ENCODE peak calls at places on chromosomes 13 and 19, in six cellular contexts. E is HepG2, C is A549, D is GM12878, H is upper lobe of left lung, I is K562. W is an unnamed sample.

GRCh38 chr19:55654833-55655647 is at the start of gene U2AF2:
- ATAC-seq in C (peak), I (peak), E (peak), D (peak), H (peak), W (peak)

GRCh38 chr13:42109957-42110356 is 61.5 kb downstream of the DGKH start:
- ATAC-seq in H (no peak), E (no peak), D (no peak), C (no peak), I (no peak), W (no peak)

GRCh38 chr13:39462456-39462855 is 140.5 kb downstream of the LHFPL6 start:
- ATAC-seq in D (no peak), C (no peak), E (no peak), H (peak), I (no peak), W (no peak)

GRCh38 chr13:19957320-19958118 is 1.0 kb upstream of the ZMYM2 start:
- ATAC-seq in E (no peak), H (peak), I (no peak), C (peak), D (peak), W (no peak)

GRCh38 chr19:55370305-55370988 is at the start of gene IL11:
- ATAC-seq in C (peak), E (no peak), I (no peak), H (peak), D (no peak), W (no peak)

GRCh38 chr19:15466851-15467733 is 2.7 kb upstream of the RASAL3 start:
- ATAC-seq in E (no peak), C (no peak), I (no peak), H (no peak), D (peak), W (no peak)

GRCh38 chr13:76832258-76832988 is 53.8 kb downstream of the KCTD12 start:
- ATAC-seq in H (no peak), D (no peak), C (no peak), I (no peak), E (no peak), W (no peak)

GRCh38 chr13:31009166-31009565 is 76.7 kb downstream of the TEX26 start:
- ATAC-seq in C (no peak), I (no peak), H (no peak), D (no peak), E (no peak), W (no peak)

GRCh38 chr19:57363734-57364181 is 407 bp downstream of the TRAPPC2B start:
- ATAC-seq in H (peak), I (no peak), E (peak), D (peak), C (no peak), W (no peak)

GRCh38 chr13:50355797-50356196 is 340.6 kb downstream of the KCNRG start:
- ATAC-seq in D (peak), E (no peak), H (no peak), I (no peak), C (no peak), W (no peak)

GRCh38 chr19:38713865-38714264 is 30.4 kb downstream of the CAPN12 start:
- ATAC-seq in C (no peak), H (no peak), D (no peak), E (peak), I (no peak), W (no peak)

GRCh38 chr19:33681081-33681680 is 59.4 kb downstream of the CHST8 start:
- ATAC-seq in E (no peak), I (no peak), C (no peak), D (no peak), H (no peak), W (no peak)

GRCh38 chr13:112446867-112447266 is 70.7 kb downstream of the SPACA7 start:
- ATAC-seq in C (no peak), I (no peak), E (no peak), H (no peak), D (no peak), W (no peak)

GRCh38 chr19:39970424-39970673 is 616 bp upstream of the PSMC4 start:
- ATAC-seq in C (no peak), I (no peak), E (peak), D (peak), H (no peak), W (no peak)

GRCh38 chr19:45577111-45577905 is 7.3 kb downstream of the OPA3 start:
- ATAC-seq in H (peak), C (peak), E (peak), D (peak), I (peak), W (peak)

GRCh38 chr13:43122706-43123268 is 99.4 kb downstream of the DNAJC15 start:
- ATAC-seq in D (no peak), E (no peak), C (no peak), H (no peak), I (no peak), W (no peak)

GRCh38 chr19:36139120-36139472 is 770 bp upstream of the CAPNS1 start:
- ATAC-seq in C (no peak), I (no peak), E (no peak), H (no peak), D (no peak), W (no peak)

GRCh38 chr19:11481777-11482383 is 1.0 kb upstream of the ELAVL3 start:
- ATAC-seq in D (peak), I (peak), H (peak), C (peak), E (peak), W (peak)

GRCh38 chr19:34041922-34042521 is 130.3 kb upstream of the LSM14A start:
- ATAC-seq in E (peak), I (peak), C (peak), H (peak), D (peak), W (no peak)

GRCh38 chr13:27203854-27204253 is 32.2 kb upstream of the USP12 start:
- ATAC-seq in E (peak), D (no peak), I (peak), C (peak), H (peak), W (no peak)

GRCh38 chr13:32726374-32727037 is 140.3 kb downstream of the PDS5B start:
- ATAC-seq in I (no peak), E (no peak), C (no peak), H (peak), D (no peak), W (no peak)

GRCh38 chr19:16289594-16289993 is 35.0 kb upstream of the KLF2 start:
- ATAC-seq in E (no peak), C (no peak), D (no peak), I (no peak), H (no peak), W (no peak)

GRCh38 chr13:60986301-60986700 is 429.3 kb downstream of the PCDH20 start:
- ATAC-seq in C (no peak), E (no peak), D (no peak), I (no peak), H (no peak), W (no peak)

GRCh38 chr19:4375620-4376228 is 24.6 kb downstream of the SH3GL1 start:
- ATAC-seq in C (peak), E (peak), D (peak), I (peak), H (no peak), W (no peak)

GRCh38 chr13:82370306-82370705 is 1512.0 kb downstream of the SLITRK1 start:
- ATAC-seq in E (no peak), H (no peak), D (no peak), I (no peak), C (no peak), W (no peak)

GRCh38 chr19:35822579-35822978 is 9.9 kb upstream of the PRODH2 start:
- ATAC-seq in C (peak), H (no peak), E (no peak), D (peak), I (peak), W (no peak)

GRCh38 chr13:32040052-32040642 is 8.6 kb downstream of the FRY start:
- ATAC-seq in I (no peak), H (no peak), C (no peak), D (no peak), E (peak), W (no peak)

GRCh38 chr13:50200988-50201387 is 185.7 kb downstream of the KCNRG start:
- ATAC-seq in H (no peak), E (no peak), I (peak), D (no peak), C (no peak), W (no peak)

GRCh38 chr13:73106513-73107214 is 47.9 kb downstream of the KLF5 start:
- ATAC-seq in I (no peak), E (no peak), H (no peak), C (no peak), D (no peak), W (no peak)

GRCh38 chr13:111859361-111860105 is 207.4 kb upstream of the SOX1 start:
- ATAC-seq in C (no peak), E (no peak), I (no peak), D (no peak), H (no peak), W (no peak)

GRCh38 chr19:32828643-32829344 is 40.8 kb downstream of the SLC7A9 start:
- ATAC-seq in H (no peak), D (no peak), I (no peak), E (no peak), C (no peak), W (no peak)

GRCh38 chr19:58513213-58513693 is 1.5 kb upstream of the SLC27A5 start:
- ATAC-seq in C (no peak), H (no peak), E (no peak), I (peak), D (peak), W (peak)

GRCh38 chr19:10183926-10184325 is 10.8 kb downstream of the DNMT1 start:
- ATAC-seq in C (no peak), I (no peak), D (peak), E (no peak), H (no peak), W (no peak)

GRCh38 chr19:10816691-10817090 is 19.3 kb downstream of the TMED1 start:
- ATAC-seq in H (no peak), C (no peak), D (no peak), I (no peak), E (no peak), W (no peak)

GRCh38 chr19:19064811-19065745 is 1.3 kb downstream of the SLC25A42 start:
- ATAC-seq in C (no peak), I (no peak), E (no peak), H (no peak), D (no peak), W (no peak)

GRCh38 chr19:19062454-19063182 is 1.2 kb upstream of the SLC25A42 start:
- ATAC-seq in I (peak), D (no peak), C (no peak), E (no peak), H (no peak), W (no peak)

GRCh38 chr19:19061491-19061890 is 2.3 kb upstream of the SLC25A42 start:
- ATAC-seq in E (no peak), H (no peak), C (no peak), I (no peak), D (no peak), W (no peak)

GRCh38 chr19:19064098-19064722 is 416 bp downstream of the SLC25A42 start:
- ATAC-seq in H (peak), E (peak), D (no peak), I (no peak), C (peak), W (no peak)

DNA sequence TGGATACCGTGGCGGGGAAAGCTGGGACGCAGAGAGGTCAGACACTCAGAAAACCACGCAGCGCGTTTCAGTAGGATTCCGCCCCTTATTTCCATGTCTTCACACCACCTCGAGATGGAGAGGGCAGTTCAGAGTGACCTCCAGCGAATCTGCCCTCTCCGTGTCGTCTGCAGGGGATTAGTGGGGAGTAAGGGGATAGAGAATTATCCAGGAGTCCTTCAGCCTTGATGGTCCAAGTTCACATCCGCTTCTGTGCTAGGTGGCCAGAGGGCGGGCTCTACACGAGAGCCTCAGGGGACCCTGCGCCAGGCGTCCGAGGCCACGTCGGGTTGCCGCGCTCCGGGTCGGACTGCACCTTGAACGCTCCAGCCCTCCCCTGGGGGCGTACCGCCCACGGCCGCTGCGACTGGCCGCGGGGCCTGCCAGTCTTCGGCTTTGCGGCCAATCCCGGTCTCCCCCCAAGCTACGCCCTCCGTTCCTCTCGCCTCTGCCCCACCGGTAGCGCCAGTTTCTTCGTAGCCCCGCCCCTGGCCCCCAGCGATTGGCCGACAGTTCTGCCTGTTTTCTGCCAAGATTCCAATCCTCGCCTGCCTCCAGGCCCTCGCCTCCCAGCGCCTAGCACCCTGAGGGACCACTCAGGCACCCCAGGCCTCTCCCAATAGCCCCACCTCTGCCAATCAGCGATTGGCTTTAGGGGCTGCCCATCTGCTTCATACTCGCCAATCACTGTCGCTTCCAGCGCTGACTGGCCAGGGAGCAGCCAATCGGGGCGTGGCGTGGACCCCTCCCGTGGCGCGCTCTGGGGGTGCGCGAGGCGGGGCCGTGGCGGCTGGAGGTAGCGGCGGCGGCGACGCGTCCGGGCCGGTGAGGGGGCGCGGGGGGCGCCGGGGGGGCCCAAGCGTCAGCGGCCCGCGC is at the start of gene SLC25A42:
- ATAC-seq in I (peak), C (peak), D (peak), E (peak), H (peak), W (peak)
- TF ChIP-seq EP300 in I (no peak), C (no peak), D (no peak), E (no peak), H (no peak), W (no peak)

DNA sequence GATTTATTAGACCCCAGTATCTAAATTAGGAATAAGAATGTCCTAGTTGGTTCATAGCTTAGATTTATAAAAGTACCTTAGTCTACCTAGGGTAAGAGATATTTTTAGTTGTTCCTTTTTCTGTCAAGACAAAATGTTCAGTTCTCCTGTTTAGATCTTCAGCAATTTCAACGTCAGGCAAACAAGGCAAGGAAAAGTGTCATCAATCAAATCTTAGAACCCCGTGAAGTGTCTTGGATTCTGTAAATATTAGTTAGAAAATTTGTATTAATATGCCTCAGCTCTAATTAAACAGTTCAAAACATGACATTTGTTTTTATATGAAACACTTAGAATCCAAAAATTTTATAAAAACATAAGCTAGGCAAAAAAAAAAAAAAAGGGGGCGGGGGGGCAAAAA is 296.6 kb downstream of the PCDH9 start:
- ATAC-seq in D (no peak), I (no peak), C (no peak), H (no peak), E (no peak), W (peak)
- TF ChIP-seq EP300 in D (no peak), I (no peak), C (no peak), H (no peak), E (no peak), W (peak)

DNA sequence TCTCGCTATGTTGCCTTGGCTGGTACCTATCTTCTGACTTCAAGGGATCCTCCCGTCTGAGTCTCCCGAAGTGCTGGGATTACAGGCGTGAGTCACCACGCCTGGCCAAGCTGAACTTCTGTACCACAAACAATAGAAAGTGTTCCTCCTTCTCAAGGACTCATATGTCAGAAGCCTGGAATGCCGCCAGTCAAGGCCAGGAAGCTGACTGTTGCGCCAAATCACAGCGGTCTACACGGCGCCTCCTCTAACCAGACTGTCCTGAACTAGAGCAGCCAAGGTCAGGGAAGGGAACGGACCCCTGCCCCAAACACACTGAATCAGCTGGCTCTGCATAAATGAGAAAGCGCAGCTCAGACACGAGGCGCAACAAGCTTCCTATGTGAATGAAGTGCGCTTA is 14.6 kb downstream of the RAB20 start:
- ATAC-seq in D (no peak), I (no peak), C (peak), H (peak), E (peak), W (peak)
- TF ChIP-seq EP300 in D (no peak), I (no peak), C (no peak), H (peak), E (no peak), W (no peak)

GRCh38 chr19:13330285-13330684 is 176.0 kb downstream of the CACNA1A start:
- ATAC-seq in I (no peak), E (no peak), C (no peak), H (no peak), D (no peak), W (no peak)
- TF ChIP-seq EP300 in I (no peak), E (no peak), C (no peak), H (no peak), D (no peak), W (no peak)

DNA sequence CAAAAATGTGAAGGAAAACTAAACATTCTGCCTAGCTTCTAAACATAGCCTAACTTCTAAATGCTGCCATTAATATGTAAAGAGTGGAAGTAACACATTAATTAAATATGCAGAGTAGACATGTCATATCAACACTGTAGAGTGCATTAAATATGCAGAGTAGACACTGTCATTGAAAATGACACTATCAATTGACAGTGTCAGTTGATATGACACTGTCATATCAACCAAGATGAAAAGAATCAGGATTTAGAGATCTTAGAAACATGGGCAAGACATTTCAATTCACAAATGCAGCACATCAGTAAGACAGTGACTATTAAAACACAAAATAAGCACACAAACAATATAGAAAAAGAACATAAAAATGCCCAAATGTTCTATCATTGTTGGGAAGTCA is 25.3 kb downstream of the ESD start:
- ATAC-seq in H (no peak), E (no peak), D (no peak), I (no peak), C (no peak), W (no peak)
- TF ChIP-seq EP300 in H (no peak), E (no peak), D (no peak), I (no peak), C (no peak), W (no peak)

GRCh38 chr19:19514215-19514633 is 1.1 kb downstream of the TSSK6 start:
- ATAC-seq in C (no peak), E (no peak), H (peak), I (no peak), D (no peak), W (peak)

GRCh38 chr19:19513671-19514070 is 1.7 kb downstream of the TSSK6 start:
- ATAC-seq in C (no peak), H (no peak), E (no peak), I (no peak), D (no peak), W (no peak)

GRCh38 chr19:19514881-19515763 is at the start of gene TSSK6:
- ATAC-seq in E (peak), C (peak), D (peak), H (peak), I (peak), W (no peak)

GRCh38 chr19:19517235-19517619 is 1.2 kb downstream of the NDUFA13 start:
- ATAC-seq in D (no peak), H (no peak), I (no peak), C (no peak), E (no peak), W (no peak)

GRCh38 chr19:19515764-19516519 is at the start of gene NDUFA13:
- ATAC-seq in E (peak), H (peak), I (peak), D (peak), C (peak), W (peak)
- TF ChIP-seq EP300 in E (no peak), H (no peak), I (no peak), D (no peak), C (no peak), W (no peak)

DNA sequence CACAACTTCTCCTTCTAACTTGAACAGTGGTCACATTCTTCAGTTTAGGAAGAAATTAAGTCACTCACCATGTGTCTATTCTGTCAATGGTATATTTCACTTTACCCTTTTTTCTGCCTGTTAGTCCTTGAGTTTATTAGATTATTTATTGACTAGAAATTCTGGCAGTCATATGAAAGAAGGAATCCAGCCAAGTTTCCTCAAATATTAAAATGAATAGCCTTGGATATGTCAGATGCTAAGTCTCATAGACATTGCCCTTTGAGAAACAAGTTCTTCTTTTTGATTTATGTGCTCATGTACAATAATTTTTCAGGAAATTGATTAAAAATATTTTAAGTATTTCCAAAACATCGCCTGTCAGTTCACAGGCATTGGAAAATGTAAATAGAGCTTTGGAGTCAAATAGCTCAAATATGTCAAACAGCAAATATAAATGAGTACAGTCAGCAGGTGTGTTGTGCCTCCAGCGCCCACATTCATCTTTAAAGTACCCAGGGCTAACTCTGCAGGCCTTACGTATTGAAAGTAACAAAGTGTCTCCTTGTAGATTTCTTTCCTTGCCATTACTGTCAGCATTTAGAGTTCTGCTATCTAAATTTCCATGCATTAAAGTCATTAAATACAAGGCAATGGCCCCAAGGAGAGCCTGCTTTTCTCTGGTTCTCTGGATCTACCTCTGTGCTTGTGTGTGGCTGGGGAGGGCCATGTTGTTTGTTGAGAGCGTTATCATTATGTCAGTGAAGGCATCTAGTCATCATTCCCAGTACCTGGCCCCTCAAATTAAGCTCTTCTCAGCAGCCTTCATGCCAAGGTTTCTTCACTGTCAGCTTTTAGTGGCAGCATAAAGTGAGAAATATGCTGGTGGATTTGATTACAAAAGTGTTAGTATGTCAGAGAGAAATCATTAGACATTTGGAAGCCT is 76.3 kb upstream of the TRPC4 start:
- ATAC-seq in H (no peak), D (no peak), I (no peak), E (no peak), C (no peak), W (no peak)
- TF ChIP-seq EP300 in H (no peak), D (no peak), I (no peak), E (no peak), C (no peak), W (no peak)